ENCODE peak calls at places on chromosome 14, in five cellular contexts. A is Peyer's patch, R is osteocyte, F is NB4, K is cardiac muscle cell. S is an unnamed sample.

GRCh38 chr14:75088566-75089373 is 19.3 kb downstream of the ZC2HC1C start:
- DNase-seq in F (peak; percentile 62), A (peak; percentile 71), K (peak; percentile 71), R (no peak), S (no peak)

GRCh38 chr14:71300474-71301359 is 393.5 kb downstream of the PCNX1 start:
- DNase-seq in R (no peak), F (no peak), A (no peak), K (peak; percentile 63), S (no peak)

GRCh38 chr14:69647216-69647615 is 35.8 kb downstream of the SUSD6 start:
- DNase-seq in A (no peak), F (no peak), R (no peak), K (no peak), S (no peak)

GRCh38 chr14:92937229-92937937 is 14.4 kb downstream of the CHGA start:
- DNase-seq in A (peak; percentile 64), K (no peak), R (no peak), F (no peak), S (no peak)

GRCh38 chr14:68987653-68988036 is 8.5 kb upstream of the ACTN1 start:
- DNase-seq in R (no peak), F (peak; percentile 45), A (no peak), K (no peak), S (no peak)

GRCh38 chr14:83071888-83072501 is 1538.3 kb upstream of the SEL1L start:
- DNase-seq in K (peak; percentile 8), F (peak; percentile 69), A (no peak), R (no peak), S (no peak)

GRCh38 chr14:61528591-61529021 is 166.7 kb upstream of the HIF1A start:
- DNase-seq in A (no peak), K (peak; percentile 76), R (no peak), F (no peak), S (no peak)

GRCh38 chr14:102088012-102088792 is 1.4 kb upstream of the HSP90AA1 start:
- DNase-seq in K (peak; percentile 59), R (no peak), F (peak; percentile 96), A (peak; percentile 76), S (peak; percentile 46)

GRCh38 chr14:38127356-38127755 is 80.3 kb upstream of the SSTR1 start:
- DNase-seq in F (no peak), A (no peak), K (no peak), R (no peak), S (no peak)

GRCh38 chr14:71380271-71380670 is 473.0 kb downstream of the PCNX1 start:
- DNase-seq in F (no peak), R (no peak), A (no peak), K (peak; percentile 97), S (no peak)

GRCh38 chr14:58426819-58427288 is 477 bp downstream of the TIMM9 start:
- DNase-seq in K (peak; percentile 80), A (peak; percentile 74), R (no peak), F (peak; percentile 78), S (peak; percentile 51)

GRCh38 chr14:58427289-58428010 is at the start of the genes KIAA0586 and TIMM9:
- DNase-seq in A (peak; percentile 98), K (peak; percentile 99), F (peak; percentile 98), R (peak; percentile 98), S (peak; percentile 85)

GRCh38 chr14:58430156-58430555 is 2.6 kb downstream of the KIAA0586 start:
- DNase-seq in A (no peak), K (peak; percentile 53), R (no peak), F (peak; percentile 8), S (no peak)

GRCh38 chr14:58428011-58428807 is 690 bp downstream of the KIAA0586 start:
- DNase-seq in K (peak; percentile 61), A (no peak), R (no peak), F (peak; percentile 74), S (no peak)
- TF ChIP-seq CTCF in K (no peak), A (no peak), R (no peak), F (no peak), S (no peak)

GRCh38 chr14:76309572-76310551 is 66.1 kb upstream of the ESRRB start:
- DNase-seq in K (peak; percentile 14), A (no peak), F (no peak), R (peak; percentile 73), S (no peak)
- TF ChIP-seq CTCF in K (no peak), A (no peak), F (no peak), R (no peak), S (no peak)

GRCh38 chr14:53999061-53999488 is 42.5 kb upstream of the BMP4 start:
- DNase-seq in K (peak; percentile 60), R (no peak), F (no peak), A (no peak), S (no peak)

GRCh38 chr14:54000341-54000811 is 43.8 kb upstream of the BMP4 start:
- DNase-seq in R (no peak), A (no peak), K (peak; percentile 56), F (no peak), S (no peak)

GRCh38 chr14:54003064-54003463 is 46.4 kb upstream of the BMP4 start:
- DNase-seq in R (no peak), A (no peak), F (no peak), K (no peak), S (no peak)

GRCh38 chr14:54002653-54003052 is 46.0 kb upstream of the BMP4 start:
- DNase-seq in R (no peak), A (no peak), K (peak; percentile 25), F (no peak), S (no peak)

GRCh38 chr14:54001189-54001878 is 44.7 kb upstream of the BMP4 start:
- DNase-seq in K (peak; percentile 19), R (no peak), F (no peak), A (no peak), S (no peak)
- TF ChIP-seq CTCF in K (no peak), R (peak; percentile 11), F (no peak), A (no peak), S (no peak)

DNA sequence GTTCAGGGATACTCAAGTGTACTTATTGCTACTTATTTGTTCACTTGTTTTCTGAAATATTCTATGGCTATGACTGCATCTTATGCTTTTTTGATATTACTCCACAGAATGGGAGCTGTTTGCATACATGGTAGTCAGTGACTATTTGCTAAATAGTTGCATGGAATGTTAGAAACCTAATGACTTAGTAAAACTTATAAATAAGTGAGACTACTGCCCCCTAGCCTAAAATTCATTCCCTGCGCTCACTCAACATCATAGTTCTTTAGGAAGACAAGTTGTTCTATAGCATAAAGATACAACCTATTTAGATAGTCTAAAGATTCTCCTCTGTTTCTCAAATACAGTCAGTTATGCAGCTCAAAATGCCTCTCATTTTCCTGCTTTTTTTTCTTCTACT is 305.5 kb downstream of the CEP128 start:
- DNase-seq in K (peak; percentile 17), A (no peak), F (peak; percentile 2), R (no peak), S (no peak)
- TF ChIP-seq CTCF in K (peak; percentile 21), A (no peak), F (peak; percentile 9), R (peak; percentile 50), S (no peak)

GRCh38 chr14:100135073-100135472 is 24.4 kb downstream of the DEGS2 start:
- DNase-seq in R (no peak), A (no peak), K (no peak), F (no peak), S (no peak)

GRCh38 chr14:100137173-100137572 is 22.3 kb downstream of the DEGS2 start:
- DNase-seq in A (no peak), F (no peak), K (no peak), R (no peak), S (no peak)

GRCh38 chr14:100138082-100138787 is 21.2 kb downstream of the DEGS2 start:
- DNase-seq in R (no peak), K (no peak), A (peak; percentile 73), F (no peak), S (no peak)

GRCh38 chr14:100134591-100134990 is 24.9 kb downstream of the DEGS2 start:
- DNase-seq in K (no peak), R (no peak), A (no peak), F (no peak), S (no peak)

GRCh38 chr14:100135784-100136183 is 23.7 kb downstream of the DEGS2 start:
- DNase-seq in F (no peak), A (no peak), K (no peak), R (no peak), S (no peak)
- TF ChIP-seq CTCF in F (no peak), A (no peak), K (no peak), R (no peak), S (no peak)

S was measured in activated B cell treated with CpG ODN at 0.5 μM for 24 hours.